ENCODE peak calls at places on chromosomes 2 and 18, in five cellular contexts. G is caudate nucleus, P is spleen, E is iris pigment epithelial cell, I is NB4. N is an unnamed sample.

GRCh38 chr2:453132-453531 is 165.2 kb upstream of the ALKAL2 start:
- DNase-seq in G (no peak), P (no peak), E (peak), I (no peak), N (no peak)

GRCh38 chr18:12640881-12641200 is 17.1 kb downstream of the SPIRE1 start:
- DNase-seq in G (no peak), P (no peak), E (no peak), I (no peak), N (no peak)

GRCh38 chr2:236040600-236041328 is 127.4 kb downstream of the GBX2 start:
- DNase-seq in G (no peak), P (no peak), E (no peak), I (no peak), N (no peak)

GRCh38 chr2:84894131-84894586 is 11.3 kb upstream of the TMSB10 start:
- DNase-seq in G (no peak), P (no peak), E (no peak), I (peak), N (no peak)

GRCh38 chr18:67142604-67143003 is 373.9 kb downstream of the DSEL start:
- DNase-seq in G (no peak), P (no peak), E (no peak), I (no peak), N (no peak)

GRCh38 chr18:33231474-33232317 is 208.8 kb downstream of the CCDC178 start:
- DNase-seq in G (peak), P (no peak), E (peak), I (peak), N (peak)

GRCh38 chr2:55810621-55811020 is 113.0 kb downstream of the EFEMP1 start:
- DNase-seq in G (no peak), P (no peak), E (peak), I (no peak), N (no peak)

GRCh38 chr2:221380049-221380448 is 192.1 kb downstream of the EPHA4 start:
- DNase-seq in G (no peak), P (no peak), E (no peak), I (no peak), N (no peak)

GRCh38 chr2:1742680-1743395 is 1.5 kb downstream of the PXDN start:
- DNase-seq in G (no peak), P (peak), E (peak), I (peak), N (peak)

GRCh38 chr2:121288454-121289231 is 3.6 kb upstream of the TFCP2L1 start:
- DNase-seq in G (no peak), P (no peak), E (no peak), I (peak), N (no peak)

GRCh38 chr2:85718006-85718391 is 23.8 kb downstream of the GNLY start:
- DNase-seq in G (no peak), P (no peak), E (no peak), I (peak), N (no peak)

GRCh38 chr18:31101148-31102019 is 837 bp downstream of the DSC2 start:
- DNase-seq in G (peak), P (peak), E (no peak), I (peak), N (peak)

GRCh38 chr2:69309336-69310048 is 77.5 kb downstream of the GFPT1 start:
- DNase-seq in G (no peak), P (no peak), E (peak), I (no peak), N (no peak)

GRCh38 chr2:144304127-144304665 is 215.7 kb downstream of the ZEB2 start:
- DNase-seq in G (no peak), P (no peak), E (no peak), I (no peak), N (no peak)

GRCh38 chr2:65658871-65659270 is 226.5 kb upstream of the SPRED2 start:
- DNase-seq in G (no peak), P (no peak), E (peak), I (no peak), N (no peak)

GRCh38 chr2:201414099-201415023 is 36.9 kb downstream of the TRAK2 start:
- DNase-seq in G (no peak), P (no peak), E (peak), I (no peak), N (no peak)